ENCODE peak calls at places on chromosomes 16 and 17, in ten cellular contexts. U, X, E, D, H, L, K, Q, B and Y are unnamed samples.

GRCh38 chr16:66918803-66919568 is at the start of gene CDH16:
- DNase-seq in B (no peak), K (no peak), X (no peak), L (no peak), H (no peak), Q (no peak), E (no peak), D (no peak), U (no peak), Y (no peak)

GRCh38 chr16:69748694-69749345 is 5.9 kb downstream of the NOB1 start:
- DNase-seq in L (no peak), U (no peak), X (no peak), K (no peak), H (no peak), E (no peak), B (no peak), Q (no peak), D (no peak), Y (no peak)

GRCh38 chr17:80855968-80856862 is 135.4 kb upstream of the CHMP6 start:
- DNase-seq in X (peak), D (peak), H (peak), B (peak), Q (no peak), L (no peak), K (peak), E (peak), U (peak), Y (no peak)

GRCh38 chr16:85850344-85850880 is 48.5 kb upstream of the IRF8 start:
- DNase-seq in K (peak), D (no peak), B (no peak), H (no peak), X (no peak), E (no peak), U (no peak), L (no peak), Q (no peak), Y (no peak)

GRCh38 chr17:19386974-19387920 is at the start of gene MFAP4:
- DNase-seq in L (peak), E (no peak), K (no peak), Q (peak), X (no peak), U (peak), D (no peak), H (no peak), B (no peak), Y (peak)

GRCh38 chr17:44159519-44160210 is 10.8 kb upstream of the ASB16 start:
- DNase-seq in D (no peak), H (no peak), K (no peak), U (no peak), Q (no peak), X (no peak), B (peak), E (no peak), L (no peak), Y (no peak)

GRCh38 chr16:15033309-15033707 is 22.6 kb downstream of the NTAN1 start:
- DNase-seq in Q (peak), L (no peak), E (no peak), H (no peak), X (no peak), K (no peak), B (no peak), D (no peak), U (no peak), Y (no peak)

GRCh38 chr17:66275651-66276050 is 26.8 kb upstream of the PRKCA start:
- DNase-seq in D (no peak), X (peak), B (no peak), K (peak), E (peak), L (no peak), H (peak), U (peak), Q (no peak), Y (no peak)

GRCh38 chr17:58189436-58190146 is 2.9 kb upstream of the EPX start:
- DNase-seq in E (peak), B (peak), H (peak), U (peak), X (peak), L (no peak), K (no peak), Q (peak), D (no peak), Y (no peak)

GRCh38 chr16:89828870-89829629 is 775 bp downstream of the SPIRE2 start:
- DNase-seq in L (peak), K (no peak), H (no peak), U (no peak), X (no peak), B (no peak), D (no peak), E (no peak), Q (no peak), Y (no peak)

GRCh38 chr17:63841350-63842172 is 924 bp downstream of the SMARCD2 start:
- DNase-seq in B (no peak), H (no peak), X (no peak), U (peak), K (peak), E (peak), D (no peak), L (peak), Q (peak), Y (no peak)

GRCh38 chr16:75575976-75576375 is 9.8 kb downstream of the GABARAPL2 start:
- DNase-seq in X (no peak), D (no peak), U (no peak), E (no peak), Q (no peak), H (no peak), B (no peak), K (no peak), L (no peak), Y (no peak)

GRCh38 chr16:75570351-75571104 is 4.3 kb downstream of the GABARAPL2 start:
- DNase-seq in D (no peak), L (no peak), K (no peak), Q (no peak), H (no peak), E (no peak), B (no peak), X (no peak), U (no peak), Y (no peak)

GRCh38 chr16:75576384-75576811 is 10.2 kb downstream of the GABARAPL2 start:
- DNase-seq in X (no peak), L (no peak), H (no peak), U (no peak), E (no peak), Q (no peak), D (no peak), K (no peak), B (no peak), Y (no peak)

GRCh38 chr16:75567911-75568310 is 1.7 kb downstream of the GABARAPL2 start:
- DNase-seq in K (no peak), U (no peak), L (no peak), X (no peak), H (no peak), Q (no peak), B (no peak), D (no peak), E (no peak), Y (no peak)

GRCh38 chr16:75572859-75573542 is 6.8 kb downstream of the GABARAPL2 start:
- DNase-seq in Q (no peak), D (no peak), H (no peak), U (no peak), X (no peak), E (no peak), L (no peak), K (no peak), B (no peak), Y (no peak)
- TF ChIP-seq MAX in Q (no peak), D (no peak), H (no peak), U (no peak), X (no peak), E (no peak), L (no peak), K (no peak), B (no peak), Y (no peak)

GRCh38 chr17:9232591-9233270 is 211.4 kb downstream of the NTN1 start:
- DNase-seq in U (peak), Q (no peak), X (no peak), D (no peak), K (no peak), E (no peak), B (no peak), L (no peak), H (no peak), Y (no peak)

GRCh38 chr17:9233761-9234160 is 212.5 kb downstream of the NTN1 start:
- DNase-seq in K (no peak), U (no peak), X (no peak), H (no peak), B (no peak), L (no peak), E (no peak), Q (no peak), D (no peak), Y (no peak)

GRCh38 chr17:9233271-9233599 is 211.9 kb downstream of the NTN1 start:
- DNase-seq in U (no peak), D (no peak), Q (no peak), X (no peak), E (no peak), H (no peak), K (no peak), L (no peak), B (no peak), Y (no peak)

GRCh38 chr17:9235346-9235745 is 214.0 kb downstream of the NTN1 start:
- DNase-seq in E (no peak), L (no peak), H (no peak), X (no peak), D (no peak), U (no peak), Q (no peak), B (no peak), K (no peak), Y (no peak)

DNA sequence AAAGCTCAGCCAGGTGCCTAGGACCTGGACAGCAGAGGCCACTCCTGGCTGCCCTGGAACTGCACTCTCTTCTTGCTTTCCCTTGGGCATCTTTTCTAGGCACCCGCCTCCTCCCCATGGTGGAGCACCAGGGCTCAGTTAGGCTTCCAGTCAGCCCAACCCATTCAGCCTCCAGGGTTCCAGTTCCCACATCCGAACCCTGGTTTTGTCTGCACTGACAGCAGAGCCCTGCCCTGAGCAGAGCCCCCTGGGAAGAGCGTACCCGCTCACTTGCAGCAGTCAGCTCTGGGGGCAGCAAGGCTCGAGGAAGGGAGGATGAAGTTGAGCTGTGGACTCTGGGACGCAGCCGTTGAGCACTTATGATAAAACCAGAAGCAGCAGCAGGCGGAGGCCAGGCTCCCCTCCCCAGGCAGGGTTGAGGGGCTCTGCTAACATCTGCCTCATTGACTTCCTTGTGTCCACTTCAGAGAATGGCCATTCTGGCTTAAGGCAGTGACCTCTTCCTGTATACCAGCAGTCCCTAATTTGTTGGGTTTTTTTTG is 213.2 kb downstream of the NTN1 start:
- DNase-seq in B (no peak), E (no peak), H (no peak), L (no peak), K (no peak), U (no peak), D (no peak), X (no peak), Q (no peak), Y (no peak)
- TF ChIP-seq MAX in B (no peak), E (no peak), H (no peak), L (no peak), K (no peak), U (no peak), D (no peak), X (no peak), Q (no peak), Y (no peak)

GRCh38 chr16:17305694-17306093 is 165.1 kb downstream of the XYLT1 start:
- DNase-seq in X (no peak), Q (no peak), K (no peak), D (peak), H (no peak), U (peak), E (no peak), L (no peak), B (no peak), Y (no peak)
- TF ChIP-seq MAX in X (no peak), Q (no peak), K (no peak), D (no peak), H (no peak), U (no peak), E (no peak), L (no peak), B (no peak), Y (no peak)

GRCh38 chr17:46943511-46944393 is 20.8 kb downstream of the GOSR2 start:
- DNase-seq in B (peak), L (peak), Q (peak), U (peak), E (peak), H (no peak), D (no peak), X (no peak), K (peak), Y (peak)
- TF ChIP-seq MAX in B (peak), L (peak), Q (peak), U (peak), E (no peak), H (no peak), D (no peak), X (no peak), K (peak), Y (peak)